ENCODE peak calls at places on chromosomes 16 and 17, in four cellular contexts. T, G, U and R are unnamed samples.

GRCh38 chr17:29008591-29008990 is 2.8 kb upstream of the SEZ6 start:
- DNase-seq in G (no peak), U (no peak), T (no peak), R (peak)

GRCh38 chr16:59909262-59909661 is 1175.1 kb upstream of the GOT2 start:
- DNase-seq in T (no peak), U (no peak), G (no peak), R (no peak)

GRCh38 chr16:66298006-66298405 is 68.5 kb upstream of the CDH5 start:
- DNase-seq in U (no peak), T (no peak), G (no peak), R (no peak)

GRCh38 chr17:26731005-26731921 is 562.7 kb upstream of the WSB1 start:
- DNase-seq in G (no peak), U (no peak), T (peak), R (no peak)

GRCh38 chr17:81550830-81551457 is 1.2 kb downstream of the FAAP100 start:
- DNase-seq in U (no peak), G (no peak), T (no peak), R (no peak)

GRCh38 chr16:11621539-11621919 is 34.8 kb upstream of the LITAF start:
- DNase-seq in U (no peak), T (no peak), G (no peak), R (no peak)

GRCh38 chr16:65681406-65681805 is 559.5 kb upstream of the CDH11 start:
- DNase-seq in G (no peak), U (no peak), T (no peak), R (no peak)

GRCh38 chr17:41625602-41626001 is 1.2 kb upstream of the KRT17 start:
- DNase-seq in G (no peak), T (no peak), U (peak), R (no peak)

GRCh38 chr17:42866631-42867575 is 15.9 kb downstream of the AOC3 start:
- DNase-seq in T (no peak), G (no peak), U (no peak), R (peak)

GRCh38 chr17:74690409-74690825 is 22.3 kb downstream of the CD300LF start:
- DNase-seq in T (no peak), G (no peak), U (no peak), R (no peak)

GRCh38 chr17:67019126-67019507 is 25.2 kb upstream of the CACNG1 start:
- DNase-seq in T (peak), U (no peak), G (no peak), R (no peak)

GRCh38 chr17:57242148-57242547 is 14.2 kb upstream of the MSI2 start:
- DNase-seq in T (no peak), U (no peak), G (no peak), R (no peak)

GRCh38 chr17:18258356-18259038 is at the start of gene FLII:
- DNase-seq in G (peak), U (peak), T (peak), R (peak)

GRCh38 chr17:36937961-36938565 is 788 bp downstream of the LHX1 start:
- DNase-seq in U (no peak), G (peak), T (peak), R (no peak)

GRCh38 chr17:42577140-42577531 is 393 bp downstream of the PSMC3IP start:
- DNase-seq in U (no peak), G (no peak), T (no peak), R (no peak)

GRCh38 chr17:60901222-60901621 is 223.6 kb downstream of the BCAS3 start:
- DNase-seq in T (no peak), U (no peak), G (peak), R (no peak)

GRCh38 chr16:2296662-2297505 is 29.0 kb upstream of the RNPS1 start:
- DNase-seq in U (peak), G (no peak), T (peak), R (peak)

GRCh38 chr17:68886401-68886800 is 68.8 kb downstream of the ABCA8 start:
- DNase-seq in U (no peak), G (no peak), T (no peak), R (no peak)

GRCh38 chr16:50428116-50428515 is 59.3 kb upstream of the BRD7 start:
- DNase-seq in G (no peak), T (no peak), U (no peak), R (no peak)

GRCh38 chr16:89094252-89094901 is 725 bp downstream of the ACSF3 start:
- DNase-seq in U (no peak), G (no peak), T (peak), R (peak)

GRCh38 chr17:76250141-76250540 is 9.8 kb upstream of the RNF157 start:
- DNase-seq in U (no peak), G (no peak), T (no peak), R (no peak)

GRCh38 chr17:36721560-36722120 is 120.3 kb downstream of the MRM1 start:
- DNase-seq in G (peak), T (no peak), U (no peak), R (no peak)

GRCh38 chr17:17682737-17683675 is 1.7 kb downstream of the RAI1 start:
- DNase-seq in G (peak), T (peak), U (peak), R (no peak)

GRCh38 chr17:80872999-80873951 is 118.4 kb upstream of the CHMP6 start:
- DNase-seq in T (no peak), U (peak), G (no peak), R (no peak)

GRCh38 chr17:15944720-15945492 is at the start of gene ADORA2B:
- DNase-seq in U (peak), T (peak), G (peak), R (peak)

GRCh38 chr16:4272114-4272954 is 489 bp downstream of the TFAP4 start:
- DNase-seq in U (peak), G (no peak), T (peak), R (peak)

GRCh38 chr17:46841561-46842379 is 9.6 kb upstream of the WNT9B start:
- DNase-seq in U (no peak), T (peak), G (no peak), R (no peak)

GRCh38 chr17:79942591-79943353 is 92.9 kb downstream of the TBC1D16 start:
- DNase-seq in T (no peak), U (no peak), G (peak), R (no peak)

GRCh38 chr17:75854111-75854748 is 905 bp downstream of the WBP2 start:
- DNase-seq in G (peak), U (peak), T (no peak), R (peak)

GRCh38 chr17:41263212-41263611 is 2.0 kb upstream of the KRTAP9-6 start:
- DNase-seq in U (no peak), G (no peak), T (no peak), R (no peak)

GRCh38 chr17:10742431-10742830 is 12.6 kb upstream of the TMEM220 start:
- DNase-seq in T (no peak), U (no peak), G (no peak), R (no peak)

GRCh38 chr17:80826955-80827645 is 164.5 kb upstream of the CHMP6 start:
- DNase-seq in U (peak), T (peak), G (peak), R (no peak)

GRCh38 chr16:47777191-47777590 is 316.1 kb downstream of the PHKB start:
- DNase-seq in T (no peak), G (peak), U (no peak), R (no peak)

GRCh38 chr17:45019177-45019711 is 32.2 kb downstream of the DCAKD start:
- DNase-seq in G (peak), T (peak), U (peak), R (no peak)

GRCh38 chr16:30112197-30113030 is 923 bp downstream of the GDPD3 start:
- DNase-seq in T (peak), U (peak), G (peak), R (peak)

GRCh38 chr17:77493238-77493812 is 352.6 kb downstream of the SEC14L1 start:
- DNase-seq in T (peak), U (no peak), G (no peak), R (no peak)

GRCh38 chr17:46072998-46073397 is 73.9 kb downstream of the STH start:
- DNase-seq in U (peak), G (peak), T (no peak), R (peak)

GRCh38 chr16:29029168-29029994 is 44.5 kb downstream of the LAT start:
- DNase-seq in U (peak), T (no peak), G (peak), R (no peak)

GRCh38 chr16:82603784-82604411 is 22.9 kb upstream of the CDH13 start:
- DNase-seq in G (peak), U (peak), T (no peak), R (peak)

GRCh38 chr16:73052441-73053030 is 4.6 kb upstream of the ZFHX3 start:
- DNase-seq in G (no peak), T (no peak), U (no peak), R (no peak)
- TF ChIP-seq RFX5 in G (no peak), T (no peak), U (no peak), R (no peak)

DNA sequence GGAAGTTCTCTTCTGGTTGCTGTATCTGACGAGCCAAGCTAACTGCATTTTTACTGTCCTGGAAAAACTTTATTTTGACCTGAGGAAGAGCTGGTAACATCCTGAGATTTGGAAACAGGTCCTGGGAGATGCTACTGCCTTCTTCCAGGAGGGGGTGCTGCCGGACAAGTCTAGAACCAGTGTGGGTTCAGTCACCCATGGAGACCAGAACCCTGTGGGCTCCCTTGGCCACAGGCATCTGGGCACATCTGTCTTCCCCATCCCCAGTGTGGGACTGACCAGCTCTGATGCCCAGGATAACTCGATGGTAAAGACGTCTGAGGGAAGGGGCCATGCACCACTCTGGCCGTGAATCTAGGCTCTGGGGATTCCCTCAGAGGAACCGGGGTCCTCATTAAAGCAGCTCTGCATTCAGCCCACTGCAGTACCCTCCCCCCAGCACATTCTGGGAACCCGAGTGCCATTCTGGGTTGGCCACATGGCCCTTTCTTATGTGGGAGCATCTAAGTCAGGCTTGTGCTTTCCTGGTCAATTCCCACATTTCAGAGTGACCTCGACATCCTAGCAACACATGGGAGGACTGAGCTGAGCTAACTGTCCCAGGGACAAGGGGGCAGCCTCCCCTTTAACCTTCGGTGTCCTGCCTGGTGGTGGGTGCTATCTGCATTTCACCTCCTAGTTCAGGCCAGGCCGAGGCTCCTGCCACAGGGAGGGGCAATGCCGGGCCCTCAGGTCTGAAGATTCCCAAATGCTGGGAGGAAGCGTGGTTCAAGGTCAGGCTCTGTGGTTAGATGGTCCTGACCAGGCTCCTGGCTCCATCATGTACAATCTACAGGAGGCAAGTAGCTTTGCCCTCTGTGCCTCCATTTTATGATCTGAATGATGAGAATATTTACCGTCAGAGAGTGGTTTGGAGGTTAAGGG is 6.4 kb downstream of the C16orf86 start:
- DNase-seq in T (peak), U (peak), G (peak), R (peak)
- TF ChIP-seq RFX5 in T (no peak), U (no peak), G (no peak), R (no peak)

DNA sequence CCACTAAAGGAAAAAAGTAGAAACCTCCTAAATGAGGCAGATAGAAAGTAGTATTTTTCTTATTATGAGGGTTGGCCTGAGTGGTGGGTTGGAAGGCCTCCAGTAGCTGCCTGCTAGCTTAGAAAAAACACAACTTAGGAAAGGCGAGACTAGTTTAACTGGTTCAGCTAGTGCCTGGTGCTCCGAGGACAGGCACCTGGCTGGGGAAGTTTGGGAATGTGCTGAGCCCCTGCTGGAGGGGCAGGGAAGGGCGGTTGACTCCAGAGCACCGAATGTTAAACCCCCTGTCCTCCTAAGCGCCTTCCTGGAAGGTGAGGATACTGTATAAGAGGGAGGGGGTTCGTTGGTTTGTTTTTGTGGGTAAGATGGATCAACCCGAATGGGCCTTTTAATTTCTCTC is 19.9 kb downstream of the LDHD start:
- DNase-seq in U (no peak), G (no peak), T (peak), R (no peak)
- TF ChIP-seq RFX5 in U (no peak), G (no peak), T (no peak), R (no peak)

GRCh38 chr17:21375757-21376584 is at the start of gene KCNJ12:
- DNase-seq in U (peak), G (no peak), T (peak), R (no peak)

GRCh38 chr17:21373696-21374454 is 2.3 kb upstream of the KCNJ12 start:
- DNase-seq in G (no peak), T (no peak), U (no peak), R (no peak)

GRCh38 chr17:21374455-21375161 is 1.5 kb upstream of the KCNJ12 start:
- DNase-seq in T (no peak), U (peak), G (no peak), R (no peak)

GRCh38 chr17:21376585-21376834 is 353 bp downstream of the KCNJ12 start:
- DNase-seq in G (no peak), U (no peak), T (no peak), R (no peak)

DNA sequence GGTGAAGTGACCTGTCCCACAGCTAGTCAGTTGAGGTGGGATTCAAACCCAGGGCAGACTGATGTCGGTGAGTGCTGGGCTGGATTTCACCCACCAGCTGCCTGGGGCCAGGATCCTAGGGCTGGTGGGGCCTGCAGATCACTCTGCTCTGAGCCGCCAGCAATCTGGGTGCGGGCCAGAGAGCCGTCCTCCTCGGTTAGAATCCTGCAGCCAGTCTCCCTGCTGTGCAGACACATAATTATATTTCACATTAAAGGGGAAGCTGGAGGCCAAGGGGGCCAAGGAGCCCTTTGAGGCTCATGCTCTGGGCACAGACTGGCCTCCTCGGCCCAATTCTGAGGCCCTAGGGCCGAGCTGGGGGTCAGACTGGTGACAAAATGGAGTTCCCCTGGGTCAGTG is 996 bp upstream of the KCNJ12 start:
- DNase-seq in T (peak), U (no peak), G (no peak), R (no peak)
- TF ChIP-seq RFX5 in T (no peak), U (no peak), G (no peak), R (no peak)

GRCh38 chr17:58331815-58332719 is 3.5 kb upstream of the TSPOAP1 start:
- DNase-seq in T (peak), U (no peak), G (no peak), R (no peak)

GRCh38 chr17:58330997-58331814 is 2.6 kb upstream of the TSPOAP1 start:
- DNase-seq in G (no peak), T (peak), U (no peak), R (no peak)

GRCh38 chr17:58333396-58334207 is 5.0 kb upstream of the TSPOAP1 start:
- DNase-seq in G (no peak), T (peak), U (no peak), R (no peak)

GRCh38 chr17:58334661-58335060 is 6.1 kb upstream of the TSPOAP1 start:
- DNase-seq in G (no peak), T (peak), U (no peak), R (no peak)

DNA sequence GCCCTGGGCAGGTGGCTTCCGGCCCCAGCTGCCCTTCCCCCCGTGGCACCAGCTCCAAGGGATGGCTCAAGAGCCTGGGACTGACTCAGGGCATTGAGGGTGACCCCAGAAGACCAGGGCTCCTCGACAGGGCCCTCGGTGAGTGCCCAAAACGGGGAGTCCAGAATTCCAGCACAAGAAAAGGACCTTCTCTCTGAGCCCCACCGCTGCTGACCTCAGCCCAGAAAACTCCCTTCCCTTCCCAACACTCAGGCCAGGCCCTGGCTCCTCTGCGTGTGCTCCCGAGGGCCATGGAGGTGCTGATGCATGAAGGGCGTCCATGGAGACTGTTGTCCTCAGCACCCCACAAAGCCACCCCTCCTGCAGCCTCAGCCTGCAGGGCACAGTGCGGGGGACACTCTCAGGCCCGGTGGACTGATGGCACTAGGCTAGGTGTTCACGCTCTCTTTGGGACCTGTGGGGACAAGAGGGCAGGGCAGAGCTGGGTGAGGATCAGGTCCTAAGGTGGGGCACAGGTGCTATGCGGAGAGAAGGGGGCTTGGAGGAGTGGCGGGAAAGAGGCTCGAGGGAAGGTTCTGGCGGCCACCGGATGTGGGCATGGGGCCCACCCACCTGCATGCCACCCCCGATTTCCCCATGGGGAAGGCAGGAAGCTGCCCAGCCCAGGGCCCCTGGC is 4.3 kb upstream of the TSPOAP1 start:
- DNase-seq in U (no peak), T (peak), G (no peak), R (no peak)
- TF ChIP-seq RFX5 in U (no peak), T (no peak), G (no peak), R (no peak)

GRCh38 chr17:72416054-72416691 is 295.4 kb downstream of the SOX9 start:
- DNase-seq in U (no peak), G (no peak), T (peak), R (no peak)
- TF ChIP-seq RFX5 in U (no peak), G (no peak), T (no peak), R (no peak)